ENCODE peak calls at places on chromosome 3, in eight cellular contexts. Z is transverse colon, P is thyroid gland, O is adrenal gland, H is esophagus muscularis mucosa, C is stomach, W is ovary, B is spleen. X is an unnamed sample. For H3K9me3, the result is how much of the 10 kb centered on the place peaks cover.

GRCh38 chr3:65953881-65954733 is 84.6 kb downstream of the MAGI1 start:
- DNase-seq in C (peak), O (peak), W (peak), B (no peak), P (peak), Z (peak), H (no peak), X (peak)

GRCh38 chr3:177284383-177284881 is 87.2 kb upstream of the TBL1XR1 start:
- DNase-seq in B (no peak), H (no peak), P (peak), O (peak), W (no peak), Z (peak), C (no peak), X (peak)

GRCh38 chr3:12370758-12371157 is 81.9 kb downstream of the PPARG start:
- DNase-seq in W (no peak), P (no peak), C (no peak), B (no peak), H (no peak), O (no peak), Z (peak), X (no peak)

GRCh38 chr3:49998326-49998725 is 58.4 kb downstream of the RBM6 start:
- DNase-seq in B (no peak), O (no peak), C (no peak), Z (no peak), W (no peak), P (no peak), H (no peak), X (no peak)

GRCh38 chr3:19931180-19931692 is 2.8 kb downstream of the EFHB start:
- DNase-seq in P (no peak), Z (no peak), B (no peak), C (no peak), O (no peak), H (no peak), W (no peak), X (no peak)

GRCh38 chr3:36482880-36483279 is 102.6 kb downstream of the STAC start:
- DNase-seq in B (no peak), P (no peak), H (no peak), C (no peak), Z (no peak), O (no peak), W (no peak), X (no peak)

GRCh38 chr3:127105587-127105986 is 87.3 kb upstream of the PRR23E start:
- DNase-seq in O (no peak), B (no peak), H (no peak), C (no peak), W (no peak), Z (no peak), P (no peak), X (no peak)

GRCh38 chr3:126342991-126343661 is 14.1 kb downstream of the KLF15 start:
- DNase-seq in B (peak), H (no peak), Z (peak), P (no peak), W (peak), C (peak), O (no peak), X (no peak)

GRCh38 chr3:117355566-117355965 is 646.0 kb downstream of the TUSC7 start:
- DNase-seq in H (no peak), Z (no peak), C (no peak), O (peak), P (peak), W (no peak), B (no peak), X (peak)

GRCh38 chr3:73442886-73443285 is 181.9 kb downstream of the PDZRN3 start:
- DNase-seq in W (no peak), P (no peak), O (no peak), Z (no peak), C (no peak), H (no peak), B (no peak), X (no peak)

GRCh38 chr3:129095285-129095684 is 26.3 kb downstream of the RAB43 start:
- DNase-seq in Z (no peak), H (no peak), O (no peak), P (no peak), C (no peak), B (no peak), W (no peak), X (no peak)

GRCh38 chr3:24522155-24522579 is 27.5 kb upstream of the THRB start:
- DNase-seq in O (no peak), C (no peak), B (peak), P (no peak), Z (no peak), H (no peak), W (no peak), X (no peak)

GRCh38 chr3:30696403-30696819 is 90.0 kb downstream of the TGFBR2 start:
- DNase-seq in W (peak), C (no peak), O (peak), H (no peak), Z (no peak), P (no peak), B (no peak), X (peak)

GRCh38 chr3:29977360-29977759 is 629.0 kb upstream of the TGFBR2 start:
- DNase-seq in C (no peak), O (no peak), Z (no peak), W (no peak), B (no peak), H (no peak), P (no peak), X (no peak)

GRCh38 chr3:52405066-52405465 is 39.8 kb downstream of the SEMA3G start:
- DNase-seq in P (no peak), W (peak), B (peak), Z (no peak), H (no peak), C (no peak), O (peak), X (peak)

GRCh38 chr3:44939581-44940036 is 36.4 kb downstream of the ZDHHC3 start:
- DNase-seq in C (no peak), W (no peak), B (no peak), Z (no peak), P (peak), O (no peak), H (no peak), X (no peak)

GRCh38 chr3:57038466-57039164 is 21.8 kb upstream of the SPATA12 start:
- DNase-seq in Z (no peak), P (no peak), H (no peak), W (no peak), B (peak), O (no peak), C (no peak), X (no peak)

GRCh38 chr3:127667119-127667681 is 5.6 kb upstream of the ABTB1 start:
- DNase-seq in H (no peak), O (no peak), C (no peak), B (no peak), P (no peak), W (no peak), Z (no peak), X (no peak)

GRCh38 chr3:53238051-53238850 is 17.6 kb downstream of the TKT start:
- DNase-seq in C (peak), B (no peak), O (peak), P (peak), Z (peak), W (no peak), H (no peak), X (peak)

GRCh38 chr3:112773-113172 is 83.8 kb upstream of the CHL1 start:
- DNase-seq in Z (no peak), C (no peak), W (no peak), B (no peak), P (no peak), H (no peak), O (no peak), X (no peak)

GRCh38 chr3:105585-105984 is 91.0 kb upstream of the CHL1 start:
- DNase-seq in W (no peak), C (no peak), Z (no peak), O (no peak), H (no peak), B (no peak), P (no peak), X (no peak)

GRCh38 chr3:106619-107018 is 89.9 kb upstream of the CHL1 start:
- DNase-seq in W (no peak), P (no peak), Z (no peak), O (no peak), B (no peak), H (no peak), C (no peak), X (no peak)

DNA sequence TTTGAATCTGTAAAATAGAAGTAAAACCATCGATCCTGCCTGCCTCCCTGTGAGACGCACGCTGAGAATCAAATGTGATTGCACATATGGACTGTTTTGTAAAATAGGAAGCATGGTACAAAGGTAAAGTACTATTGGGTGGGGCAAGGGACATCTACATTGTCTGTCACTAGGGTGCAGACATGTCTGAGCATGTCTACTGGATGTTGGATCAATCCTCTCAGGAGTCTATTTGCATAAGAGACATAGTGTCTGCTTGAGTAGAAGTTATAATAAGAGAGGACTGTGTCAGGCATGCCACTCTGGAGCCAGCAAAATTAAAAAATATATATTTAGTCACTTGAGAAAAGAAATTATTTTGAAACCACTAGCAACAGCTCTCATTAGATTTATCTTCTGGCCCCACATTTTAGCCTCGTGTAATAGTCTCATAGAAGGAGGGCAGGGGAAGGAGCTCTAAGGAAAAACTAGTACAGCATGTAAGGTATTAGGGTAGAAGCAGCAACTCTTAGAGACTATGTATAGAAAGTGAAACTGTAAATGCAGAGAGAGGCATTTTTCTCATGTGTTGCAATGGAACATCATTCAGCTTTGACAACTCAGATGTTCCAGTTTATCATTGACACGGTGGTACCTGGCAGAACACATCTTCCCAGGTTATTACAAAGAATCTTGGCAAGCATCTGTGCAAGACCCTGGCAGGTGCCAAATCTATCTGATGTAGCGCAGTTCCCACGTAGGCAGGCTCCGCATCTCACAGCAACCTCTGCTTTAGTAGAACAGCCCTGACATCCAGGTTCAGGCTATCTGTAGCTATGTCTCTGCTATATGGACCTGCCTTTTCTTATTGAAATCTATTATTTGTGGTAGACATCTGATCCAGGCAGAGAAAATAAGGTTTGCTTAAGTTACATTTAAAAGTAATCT is 85.2 kb upstream of the CHL1 start:
- DNase-seq in C (no peak), Z (no peak), P (no peak), B (no peak), O (no peak), H (peak), W (no peak), X (no peak)
- H3K9me3 ChIP-seq in C (under half), Z (under half), P (under half), B (under half), O (under half), H (under half), W (under half), X (under half)

DNA sequence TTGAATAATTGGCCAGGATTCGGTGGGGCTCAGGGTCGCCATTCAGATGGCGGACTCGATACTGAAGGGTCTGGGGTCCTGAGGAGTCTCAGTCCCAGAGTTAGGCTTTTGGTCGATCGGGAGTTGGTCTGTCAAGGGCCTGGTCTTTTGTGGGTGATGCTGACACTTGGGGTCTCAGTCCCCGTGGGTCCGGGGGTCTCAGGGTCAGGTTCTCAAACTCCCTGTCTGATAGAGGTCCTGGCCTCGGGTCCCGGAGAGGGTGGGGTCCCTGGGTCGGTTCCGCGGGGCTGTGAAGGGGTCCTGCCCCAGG is 467 bp downstream of the NCKIPSD start:
- DNase-seq in P (no peak), H (no peak), W (no peak), Z (no peak), O (no peak), B (no peak), C (no peak), X (no peak)
- H3K4me3 ChIP-seq in P (peak), H (peak), W (peak), Z (peak), O (peak), B (peak), C (peak), X (peak)

GRCh38 chr3:14650193-14650592 is 1.4 kb upstream of the CCDC174 start:
- DNase-seq in C (no peak), O (no peak), P (no peak), B (no peak), W (no peak), H (no peak), Z (no peak), X (no peak)

GRCh38 chr3:14649466-14649865 is 2.1 kb upstream of the CCDC174 start:
- DNase-seq in C (no peak), P (no peak), W (no peak), O (no peak), B (no peak), Z (no peak), H (no peak), X (no peak)

GRCh38 chr3:14647976-14648955 is 3.3 kb upstream of the CCDC174 start:
- DNase-seq in Z (no peak), H (no peak), W (no peak), C (no peak), O (no peak), B (no peak), P (no peak), X (peak)

GRCh38 chr3:14646589-14647413 is 4.8 kb upstream of the CCDC174 start:
- DNase-seq in W (no peak), B (no peak), C (no peak), P (no peak), H (no peak), O (no peak), Z (no peak), X (no peak)

GRCh38 chr3:14651440-14652251 is at the start of gene CCDC174:
- DNase-seq in P (peak), Z (peak), C (peak), B (peak), W (peak), H (peak), O (peak), X (peak)
- TF ChIP-seq POLR2A in P (peak), Z (peak), C (no peak), B (peak), W (peak), H (peak), O (peak), X (peak)

DNA sequence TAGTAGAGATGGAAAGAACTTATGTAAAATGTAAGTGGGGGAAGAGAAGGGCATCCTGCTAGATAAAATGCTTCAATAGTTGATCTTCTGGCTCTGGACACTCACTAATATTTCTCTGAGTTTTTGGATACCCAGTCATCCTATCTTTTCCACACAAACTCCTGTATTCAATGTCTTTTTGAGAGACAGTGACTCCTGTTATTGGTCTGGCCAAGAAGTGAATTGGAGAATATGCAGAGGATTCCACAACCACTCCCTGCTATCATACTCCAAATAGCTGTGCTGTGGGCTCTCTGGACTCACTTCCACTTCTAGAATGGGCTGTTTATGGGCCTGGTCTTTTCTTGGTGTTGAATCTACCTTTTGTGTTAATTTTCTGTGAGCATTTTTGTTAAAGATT is 376.7 kb downstream of the NLGN1 start:
- DNase-seq in W (no peak), H (no peak), O (no peak), B (no peak), P (no peak), C (no peak), Z (no peak), X (no peak)
- H3K9me3 ChIP-seq in W (under half), H (under half), O (under half), B (under half), P (under half), C (under half), Z (under half), X (under half)

GRCh38 chr3:99365979-99366378 is 272.4 kb upstream of the COL8A1 start:
- DNase-seq in P (no peak), Z (no peak), H (no peak), W (no peak), B (no peak), O (no peak), C (no peak), X (no peak)
- H3K4me3 ChIP-seq in P (no peak), Z (no peak), H (no peak), W (no peak), B (no peak), O (no peak), C (no peak), X (no peak)

DNA sequence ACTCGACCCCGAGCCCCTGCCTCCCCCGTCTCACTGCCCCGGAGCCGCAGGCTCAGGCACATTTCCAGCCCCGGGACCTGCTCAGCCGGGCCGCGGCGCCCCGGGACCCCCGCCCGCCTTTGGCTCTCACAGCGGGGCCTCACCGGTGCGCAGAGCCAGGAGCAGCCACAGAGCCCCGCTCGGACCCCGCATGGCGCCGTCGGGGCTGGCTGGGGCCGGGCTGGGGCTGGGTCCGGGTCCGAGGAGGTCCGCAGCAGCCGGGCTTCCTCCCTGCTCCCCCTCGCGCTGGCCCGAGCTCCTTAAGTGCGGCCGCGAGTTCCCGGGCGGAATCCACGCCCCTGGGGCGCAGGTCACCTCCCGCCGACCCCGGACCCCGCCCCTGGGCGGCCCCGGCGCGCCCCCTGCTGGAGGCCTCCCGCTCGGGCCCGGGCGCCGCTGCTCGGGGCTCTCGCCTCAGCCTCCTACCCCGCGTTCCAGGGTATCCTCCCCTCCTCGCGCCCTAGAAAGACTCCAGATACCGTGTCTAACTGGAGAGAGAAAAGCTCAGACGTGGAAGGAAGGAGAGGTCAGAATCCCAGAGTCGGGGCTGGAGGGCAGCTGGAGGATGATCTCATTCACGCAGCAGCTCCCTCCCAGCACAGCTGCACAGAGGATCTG is at the start of gene MELTF:
- DNase-seq in P (peak), W (peak), C (peak), O (no peak), Z (peak), B (peak), H (no peak), X (peak)
- TF ChIP-seq POLR2A in P (no peak), W (no peak), C (no peak), O (no peak), Z (no peak), B (no peak), H (no peak), X (no peak)

DNA sequence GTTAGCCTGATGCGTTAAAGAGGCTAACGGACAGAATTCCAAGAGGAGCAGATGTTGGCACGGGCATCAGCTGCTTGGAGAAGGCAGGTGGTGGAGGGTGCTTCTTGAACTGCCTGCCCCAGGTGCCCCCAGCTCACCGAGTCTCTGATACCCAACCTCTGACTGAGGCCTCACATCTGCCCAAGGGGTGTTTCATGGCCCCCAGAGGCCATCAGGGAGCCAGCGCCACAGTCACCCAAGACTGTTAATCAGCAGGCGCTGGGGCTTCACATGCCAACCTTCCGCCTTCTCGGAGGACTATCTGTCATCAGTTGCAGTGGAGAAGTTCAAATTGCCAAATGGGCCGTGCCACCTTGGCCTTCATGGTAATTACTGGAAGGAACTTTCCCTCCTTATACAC is 61.9 kb upstream of the SLC6A1 start:
- DNase-seq in C (peak), B (peak), W (no peak), O (peak), H (no peak), Z (no peak), P (no peak), X (no peak)
- H3K9me3 ChIP-seq in C (under half), B (under half), W (under half), O (under half), H (under half), Z (under half), P (under half), X (under half)

DNA sequence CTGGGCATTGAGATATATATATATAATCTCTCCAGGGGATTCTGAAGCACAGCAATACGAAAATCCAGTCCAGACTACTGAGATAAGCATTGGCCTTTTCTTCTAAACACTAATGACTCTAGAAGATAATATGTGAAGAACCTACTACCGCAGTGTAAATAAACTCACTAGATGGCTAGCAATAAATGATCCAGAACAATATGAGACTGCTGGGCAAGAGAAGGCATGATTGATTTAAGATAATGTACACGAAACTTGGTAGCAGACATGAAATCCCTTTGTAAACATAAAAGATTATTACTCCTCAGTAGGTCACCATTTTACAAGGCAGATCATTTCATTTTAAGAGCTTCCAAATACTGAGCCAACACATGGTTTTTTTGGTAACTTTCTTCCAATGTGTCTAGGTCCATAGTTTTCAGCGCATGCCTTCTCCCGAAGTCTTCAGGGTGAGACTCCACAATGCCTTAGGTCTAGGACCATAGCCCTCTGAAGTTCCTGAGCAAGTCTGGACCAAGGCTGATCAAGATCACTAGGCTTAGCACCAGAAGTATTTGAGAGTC is 193.2 kb downstream of the LRRN1 start:
- DNase-seq in H (no peak), P (no peak), Z (no peak), W (no peak), B (no peak), C (no peak), O (no peak), X (no peak)
- H3K4me3 ChIP-seq in H (no peak), P (no peak), Z (no peak), W (no peak), B (no peak), C (no peak), O (no peak), X (no peak)

X was measured in body of pancreas.